ENCODE peak calls at places on chromosome 6, in nine cellular contexts. F is EL, R is nucleus accumbens, P is GM10248, V is HTR-8/SVneo, J is cardiac muscle cell, E is NCI-H1105 treated with DMSO at 0.1 percent for 48 hours, G is DMS153, U is GM03348. M is an unnamed sample.

GRCh38 chr6:8229913-8230312 is 127.6 kb upstream of the EEF1E1 start:
- DNase-seq in V (no peak), F (no peak), J (peak), G (no peak), P (no peak), U (no peak), R (no peak), E (no peak), M (no peak)

GRCh38 chr6:41562633-41562975 is 16.4 kb downstream of the FOXP4 start:
- DNase-seq in V (no peak), U (no peak), E (no peak), J (no peak), F (no peak), G (no peak), P (no peak), R (no peak), M (no peak)

GRCh38 chr6:1917628-1918371 is 308.1 kb downstream of the FOXC1 start:
- DNase-seq in U (peak), J (no peak), E (no peak), P (no peak), G (no peak), R (no peak), F (peak), V (peak), M (no peak)

GRCh38 chr6:137019476-137020272 is 25.1 kb downstream of the IL20RA start:
- DNase-seq in U (no peak), G (no peak), F (no peak), E (no peak), R (no peak), P (no peak), V (no peak), J (no peak), M (no peak)

GRCh38 chr6:36897629-36898028 is 11.9 kb downstream of the C6orf89 start:
- DNase-seq in P (no peak), V (no peak), U (no peak), J (peak), E (no peak), R (no peak), F (no peak), G (no peak), M (no peak)

GRCh38 chr6:113464959-113465358 is 392.2 kb upstream of the MARCKS start:
- DNase-seq in F (peak), G (no peak), J (no peak), V (peak), R (no peak), P (no peak), E (no peak), U (peak), M (no peak)

GRCh38 chr6:165098165-165098564 is 211.2 kb downstream of the C6orf118 start:
- DNase-seq in V (no peak), F (no peak), G (no peak), U (no peak), R (no peak), J (no peak), E (no peak), P (no peak), M (no peak)

GRCh38 chr6:48560408-48560807 is 449.4 kb upstream of the PTCHD4 start:
- DNase-seq in R (no peak), F (peak), V (peak), G (no peak), J (no peak), U (peak), P (no peak), E (no peak), M (no peak)

GRCh38 chr6:32416031-32416430 is 9.1 kb upstream of the BTNL2 start:
- DNase-seq in G (no peak), V (no peak), P (no peak), F (peak), J (no peak), R (no peak), E (no peak), U (no peak), M (no peak)

GRCh38 chr6:84166395-84166794 is 61.0 kb downstream of the CEP162 start:
- DNase-seq in U (no peak), G (peak), J (no peak), F (no peak), P (no peak), R (no peak), E (peak), V (no peak), M (no peak)

GRCh38 chr6:40227735-40228134 is 293.5 kb upstream of the MOCS1 start:
- DNase-seq in V (no peak), P (no peak), U (no peak), G (no peak), E (no peak), F (no peak), R (no peak), J (no peak), M (no peak)

GRCh38 chr6:157227202-157228166 is 95.8 kb downstream of the TMEM242 start:
- DNase-seq in V (no peak), G (no peak), P (no peak), E (no peak), F (no peak), R (no peak), U (peak), J (no peak), M (peak)

GRCh38 chr6:50716887-50717509 is 3.7 kb downstream of the TFAP2D start:
- DNase-seq in P (no peak), V (no peak), G (no peak), J (no peak), E (no peak), U (no peak), R (no peak), F (no peak), M (no peak)

GRCh38 chr6:40340196-40340595 is 247.0 kb downstream of the LRFN2 start:
- DNase-seq in P (no peak), E (no peak), G (no peak), R (no peak), U (no peak), F (no peak), J (no peak), V (no peak), M (no peak)

GRCh38 chr6:39047434-39048327 is 900 bp upstream of the GLP1R start:
- DNase-seq in F (no peak), P (no peak), J (no peak), V (no peak), E (no peak), U (no peak), G (no peak), R (no peak), M (no peak)

GRCh38 chr6:69022991-69023390 is 387.9 kb downstream of the ADGRB3 start:
- DNase-seq in U (no peak), F (peak), R (no peak), V (no peak), E (no peak), J (no peak), G (no peak), P (no peak), M (no peak)

M was measured in NCI-H748 treated with DMSO at 0.1 percent for 48 hours.